ENCODE peak calls at places on chromosomes 4 and X, in four cellular contexts. R, Y, D and U are unnamed samples.

GRCh38 chr4:183348706-183349659 is 26.8 kb upstream of the CLDN24 start:
- DNase-seq in D (no peak), R (no peak), Y (no peak), U (no peak)

GRCh38 chr4:183185018-183185417 is 86.0 kb downstream of the WWC2 start:
- DNase-seq in D (no peak), Y (no peak), R (no peak), U (no peak)

GRCh38 chrX:17007134-17007768 is 60.8 kb downstream of the REPS2 start:
- DNase-seq in Y (no peak), R (no peak), D (no peak), U (no peak)

GRCh38 chrX:112235547-112235946 is 153.0 kb upstream of the TRPC5 start:
- DNase-seq in R (no peak), D (no peak), Y (no peak), U (no peak)

GRCh38 chrX:49204709-49205108 is 4.7 kb upstream of the SYP start:
- DNase-seq in Y (no peak), R (no peak), D (no peak), U (no peak)

GRCh38 chr4:151808120-151808529 is 47.3 kb upstream of the GATB start:
- DNase-seq in Y (no peak), R (peak; percentile 31), D (no peak), U (no peak)

GRCh38 chr4:141074098-141074878 is 59.0 kb downstream of the RNF150 start:
- DNase-seq in D (no peak), Y (no peak), R (peak; percentile 57), U (no peak)

GRCh38 chr4:102869569-102870227 is 906 bp downstream of the CISD2 start:
- DNase-seq in Y (no peak), R (no peak), D (no peak), U (peak; percentile 21)

GRCh38 chrX:138756234-138756633 is 44.7 kb upstream of the FGF13 start:
- DNase-seq in Y (no peak), D (peak; percentile 37), R (peak; percentile 26), U (peak; percentile 58)

GRCh38 chr4:175971393-175972179 is 94.1 kb upstream of the WDR17 start:
- DNase-seq in R (no peak), Y (no peak), D (no peak), U (no peak)

GRCh38 chr4:186739802-186740434 is 16.3 kb upstream of the FAT1 start:
- DNase-seq in D (no peak), R (no peak), Y (no peak), U (no peak)

GRCh38 chr4:48970471-48970921 is 15.6 kb upstream of the CWH43 start:
- DNase-seq in R (no peak), Y (no peak), D (no peak), U (no peak)

GRCh38 chr4:148843625-148844024 is 401.4 kb upstream of the NR3C2 start:
- DNase-seq in D (no peak), R (no peak), Y (no peak), U (no peak)

GRCh38 chrX:154990496-154990895 is 32.0 kb downstream of the F8 start:
- DNase-seq in Y (no peak), D (no peak), R (no peak), U (no peak)

GRCh38 chr4:52374847-52375246 is 284.3 kb downstream of the USP46 start:
- DNase-seq in R (no peak), Y (no peak), D (no peak), U (no peak)

GRCh38 chr4:18859468-18859867 is 837.9 kb upstream of the LCORL start:
- DNase-seq in D (no peak), R (no peak), Y (no peak), U (no peak)

GRCh38 chrX:17549005-17549685 is 174.1 kb downstream of the NHS start:
- DNase-seq in R (no peak), D (no peak), Y (no peak), U (no peak)

GRCh38 chr4:21656832-21657231 is 291.7 kb downstream of the KCNIP4 start:
- DNase-seq in R (no peak), Y (no peak), D (no peak), U (no peak)

GRCh38 chrX:16828126-16828908 is 41.8 kb downstream of the RBBP7 start:
- DNase-seq in Y (no peak), R (peak; percentile 35), D (no peak), U (peak; percentile 50)

GRCh38 chrX:74537011-74537390 is 77.4 kb downstream of the RLIM start:
- DNase-seq in Y (no peak), R (no peak), D (no peak), U (peak; percentile 20)

DNA sequence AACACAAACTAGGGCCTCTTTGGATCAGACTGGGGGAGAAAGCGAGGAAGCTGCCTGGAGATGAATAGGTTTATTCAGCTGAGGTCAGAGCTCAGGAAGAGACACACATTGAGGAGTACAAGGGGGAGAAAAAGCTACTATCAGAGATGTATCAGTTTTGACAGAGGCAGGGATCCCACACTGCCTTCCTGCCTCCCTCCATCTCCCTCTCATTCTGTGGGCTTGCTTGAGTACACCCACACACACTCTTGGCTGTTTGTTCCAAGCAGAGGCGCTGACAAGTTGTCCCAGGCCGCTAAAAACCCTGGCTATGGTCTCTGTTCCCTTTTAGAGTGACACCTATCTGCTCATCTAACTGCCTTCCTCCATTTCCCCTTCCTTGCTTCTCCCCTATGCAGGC is 5.2 kb downstream of the TSPYL2 start:
- DNase-seq in R (no peak), D (no peak), Y (no peak), U (no peak)
- H3K27ac ChIP-seq in R (peak overlapping the region; percentile 86), D (peak overlapping the region; percentile 46), Y (no peak overlapping the region), U (peak overlapping the region; percentile 97)

GRCh38 chr4:8316251-8316771 is 46.8 kb downstream of the HTRA3 start:
- DNase-seq in Y (no peak), D (no peak), R (no peak), U (peak; percentile 57)

GRCh38 chr4:8316911-8317351 is 47.4 kb downstream of the HTRA3 start:
- DNase-seq in Y (no peak), D (no peak), R (no peak), U (no peak)

GRCh38 chr4:8317474-8317873 is 47.9 kb downstream of the HTRA3 start:
- DNase-seq in D (no peak), R (no peak), Y (no peak), U (no peak)

GRCh38 chr4:8314691-8315255 is 45.2 kb downstream of the HTRA3 start:
- DNase-seq in D (no peak), R (peak; percentile 15), Y (no peak), U (no peak)

GRCh38 chr4:8315343-8316250 is 46.0 kb downstream of the HTRA3 start:
- DNase-seq in D (peak; percentile 75), Y (peak; percentile 33), R (peak; percentile 57), U (no peak)
- H3K4me3 ChIP-seq in D (no peak overlapping the region), Y (no peak overlapping the region), R (no peak overlapping the region), U (no peak overlapping the region)

GRCh38 chr4:26484032-26484515 is 6.2 kb downstream of the CCKAR start:
- DNase-seq in Y (no peak), D (no peak), R (no peak), U (no peak)
- H3K27ac ChIP-seq in Y (no peak overlapping the region), D (no peak overlapping the region), R (no peak overlapping the region), U (no peak overlapping the region)

GRCh38 chrX:10099411-10099810 is 57.4 kb upstream of the CLCN4 start:
- DNase-seq in Y (no peak), D (no peak), R (no peak), U (no peak)
- H3K4me3 ChIP-seq in Y (no peak overlapping the region), D (peak overlapping the region; percentile 41), R (no peak overlapping the region), U (peak overlapping the region; percentile 39)

DNA sequence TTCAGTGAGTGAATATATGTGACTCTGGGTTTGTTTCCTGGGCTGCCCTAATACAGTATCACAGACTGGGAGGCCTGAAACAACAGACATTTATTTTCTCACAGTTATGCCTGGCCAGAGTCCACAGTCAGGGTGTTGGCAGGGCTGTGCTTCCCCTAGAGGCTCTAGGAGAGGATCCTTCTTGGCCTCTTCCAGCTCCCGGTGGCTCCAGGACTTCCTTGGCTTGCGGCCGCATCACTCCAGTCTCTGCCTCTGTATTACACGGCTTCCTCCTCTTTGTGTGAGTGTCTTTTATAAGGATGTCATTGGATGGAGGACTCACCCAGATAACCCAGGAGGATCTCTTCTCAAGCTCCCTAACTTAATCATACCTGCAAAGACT is 5.2 kb upstream of the JAKMIP1 start:
- DNase-seq in Y (no peak), R (no peak), D (no peak), U (peak; percentile 8)
- H3K27ac ChIP-seq in Y (no peak overlapping the region), R (no peak overlapping the region), D (no peak overlapping the region), U (no peak overlapping the region)

GRCh38 chrX:150696264-150696789 is 3.1 kb downstream of the MTMR1 start:
- DNase-seq in R (no peak), Y (no peak), D (no peak), U (no peak)

GRCh38 chrX:150692837-150693781 is at the start of gene MTMR1:
- DNase-seq in R (peak; percentile 42), D (peak; percentile 48), Y (no peak), U (peak; percentile 22)

GRCh38 chrX:150693782-150694574 is 782 bp downstream of the MTMR1 start:
- DNase-seq in D (peak; percentile 76), R (peak; percentile 42), Y (no peak), U (peak; percentile 66)

GRCh38 chrX:150696836-150697235 is 3.6 kb downstream of the MTMR1 start:
- DNase-seq in D (no peak), Y (no peak), R (no peak), U (no peak)

GRCh38 chrX:150694738-150695410 is 1.7 kb downstream of the MTMR1 start:
- DNase-seq in R (peak; percentile 28), D (no peak), Y (no peak), U (no peak)
- H3K4me3 ChIP-seq in R (no peak overlapping the region), D (no peak overlapping the region), Y (no peak overlapping the region), U (no peak overlapping the region)

DNA sequence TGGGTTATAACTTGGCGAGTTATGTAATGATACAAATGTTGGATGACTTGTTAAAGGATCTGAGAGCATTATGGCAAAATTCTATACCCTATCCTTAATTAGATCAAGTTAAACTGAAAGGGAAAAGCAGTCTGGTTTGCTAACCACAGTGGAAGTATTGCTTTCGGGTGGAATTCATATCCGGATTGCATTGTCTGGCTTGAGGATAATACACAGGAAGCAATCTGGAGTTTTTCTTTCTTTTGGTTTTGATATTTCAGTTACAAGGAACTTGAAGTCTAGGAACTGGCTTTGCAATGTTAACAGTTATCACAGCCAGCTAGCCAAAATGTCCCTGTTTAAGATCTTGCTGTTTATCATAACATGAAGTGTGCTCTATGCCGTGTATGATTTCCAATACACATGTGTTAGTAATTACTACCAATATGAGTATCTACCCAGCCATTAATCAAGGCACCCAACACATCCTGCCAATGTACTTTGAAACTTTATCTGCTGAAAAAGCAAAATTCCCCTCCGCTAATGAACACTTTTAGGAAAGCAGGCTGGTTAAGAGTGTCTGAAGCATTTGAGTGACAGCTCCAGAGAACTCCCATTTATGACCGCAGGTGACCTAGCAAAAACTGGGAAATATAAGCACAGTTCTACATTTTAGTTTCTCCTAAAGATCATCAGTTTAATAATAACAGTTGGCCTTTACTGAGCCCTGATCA is 146.4 kb downstream of the PALLD start:
- DNase-seq in Y (no peak), D (no peak), R (no peak), U (no peak)
- H3K27ac ChIP-seq in Y (no peak overlapping the region), D (no peak overlapping the region), R (peak overlapping the region; percentile 26), U (peak overlapping the region; percentile 23)

DNA sequence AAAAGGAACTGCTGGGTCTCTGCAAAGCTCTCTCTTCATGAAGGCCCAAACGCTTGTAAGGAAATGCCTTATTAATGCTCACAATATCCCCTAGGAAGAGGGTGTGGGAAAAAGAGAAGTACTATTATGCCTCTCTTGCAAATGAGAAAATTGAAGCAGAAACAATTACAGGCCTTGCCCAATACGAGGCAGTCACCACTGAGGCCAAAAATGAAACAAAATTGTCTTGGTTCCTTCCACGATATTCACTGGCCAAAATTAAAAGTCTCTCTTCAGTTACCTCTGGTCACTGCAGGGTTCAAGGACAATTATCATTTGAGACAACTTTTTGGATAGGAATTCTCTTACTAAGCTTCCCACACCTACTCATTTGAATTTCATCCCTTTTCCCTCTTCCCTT is 3.1 kb downstream of the SCARB2 start:
- DNase-seq in Y (no peak), D (no peak), R (no peak), U (no peak)
- H3K4me3 ChIP-seq in Y (no peak overlapping the region), D (peak overlapping the region; percentile 68), R (no peak overlapping the region), U (peak overlapping the region; percentile 10)